ENCODE peak calls at places on chromosome 17, in four cellular contexts. R, Q, Y and E are unnamed samples.

GRCh38 chr17:76356803-76357456 is 3.2 kb upstream of the PRPSAP1 start:
- DNase-seq in R (no peak), Q (no peak), Y (no peak), E (no peak)

GRCh38 chr17:29557085-29557697 is 9.6 kb downstream of the ABHD15 start:
- DNase-seq in R (no peak), Q (peak), Y (no peak), E (no peak)

GRCh38 chr17:17635126-17635525 is 43.6 kb upstream of the PEMT start:
- DNase-seq in R (no peak), Q (no peak), Y (no peak), E (no peak)

GRCh38 chr17:17141860-17142552 is 64.1 kb downstream of the PLD6 start:
- DNase-seq in R (peak), Q (peak), Y (no peak), E (peak)

GRCh38 chr17:74018116-74018515 is 185.4 kb upstream of the RPL38 start:
- DNase-seq in R (no peak), Q (no peak), Y (no peak), E (no peak)

GRCh38 chr17:652310-652709 is 62.3 kb downstream of the VPS53 start:
- DNase-seq in R (no peak), Q (no peak), Y (no peak), E (no peak)

GRCh38 chr17:14919049-14919545 is 346.0 kb downstream of the PMP22 start:
- DNase-seq in R (no peak), Q (no peak), Y (no peak), E (peak)

GRCh38 chr17:81184596-81184995 is 18.6 kb upstream of the AATK start:
- DNase-seq in R (peak), Q (no peak), Y (no peak), E (peak)

GRCh38 chr17:3986270-3986938 is 22.2 kb upstream of the ATP2A3 start:
- DNase-seq in R (peak), Q (no peak), Y (no peak), E (no peak)

GRCh38 chr17:41781404-41782110 is 5.0 kb downstream of the JUP start:
- DNase-seq in R (no peak), Q (no peak), Y (no peak), E (no peak)

GRCh38 chr17:45101883-45102811 is 30.2 kb downstream of the PLCD3 start:
- DNase-seq in R (peak), Q (no peak), Y (no peak), E (no peak)
- H4K8ac ChIP-seq in R (no peak), Q (no peak), Y (no peak), E (no peak)

GRCh38 chr17:57975044-57975443 is 13.0 kb downstream of the VEZF1 start:
- DNase-seq in R (no peak), Q (peak), Y (no peak), E (no peak)
- H3K56ac ChIP-seq in R (no peak), Q (no peak), Y (no peak), E (no peak)

GRCh38 chr17:35895602-35896001 is 15.4 kb upstream of the CCL5 start:
- DNase-seq in R (no peak), Q (peak), Y (no peak), E (no peak)

GRCh38 chr17:35900693-35901487 is 20.7 kb upstream of the CCL5 start:
- DNase-seq in R (no peak), Q (no peak), Y (no peak), E (no peak)

GRCh38 chr17:35896011-35896587 is 15.9 kb upstream of the CCL5 start:
- DNase-seq in R (no peak), Q (no peak), Y (no peak), E (no peak)

GRCh38 chr17:35900280-35900679 is 20.1 kb upstream of the CCL5 start:
- DNase-seq in R (no peak), Q (no peak), Y (no peak), E (no peak)

DNA sequence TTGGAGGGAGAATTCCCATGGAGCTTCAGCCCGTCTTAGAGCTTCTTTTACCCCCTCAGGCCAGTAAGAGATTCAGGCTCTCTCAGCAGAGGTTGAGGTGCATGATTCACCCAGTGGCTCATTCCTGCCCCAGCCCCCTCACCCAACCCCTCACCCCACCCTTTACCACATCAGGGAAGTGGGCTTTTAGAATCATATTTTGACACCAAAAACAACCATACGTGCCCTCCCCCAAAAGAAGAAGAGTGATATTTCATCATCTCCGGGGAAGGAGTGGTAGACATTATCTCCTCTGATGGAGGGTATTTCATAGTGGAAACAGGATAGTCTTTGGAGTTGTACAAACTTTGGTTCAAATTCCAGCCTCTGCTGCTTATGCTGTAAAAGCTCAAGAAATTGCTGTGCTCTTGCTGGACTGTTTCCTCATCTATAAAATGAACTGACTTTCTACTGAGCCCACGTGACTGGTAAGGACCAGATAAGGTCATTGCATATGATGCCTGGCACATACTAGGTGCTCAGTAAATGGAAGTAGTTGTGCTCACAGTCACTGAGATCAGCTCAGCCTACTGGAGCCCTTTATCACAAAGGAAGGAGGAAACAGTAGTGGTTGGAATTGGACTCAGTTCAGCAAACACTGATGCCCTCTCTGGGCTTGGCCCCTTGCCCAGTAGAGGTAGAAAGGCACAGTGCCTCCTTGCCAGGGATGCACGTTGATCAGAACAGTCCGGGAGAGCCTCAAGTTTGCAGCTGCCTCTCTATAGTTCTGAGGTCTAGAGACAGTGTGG is 18.3 kb upstream of the CCL5 start:
- DNase-seq in R (no peak), Q (no peak), Y (no peak), E (no peak)
- H3K27ac ChIP-seq in R (no peak), Q (no peak), Y (no peak), E (no peak)

GRCh38 chr17:39151680-39152058 is 232 bp upstream of the PLXDC1 start:
- DNase-seq in R (no peak), Q (no peak), Y (no peak), E (no peak)
- H4K8ac ChIP-seq in R (no peak), Q (no peak), Y (no peak), E (no peak)